ENCODE peak calls at places on chromosomes 2 and 18, in seven cellular contexts. S is activated naive CD8-positive, alpha-beta T cell treated with anti-CD3 and anti-CD28 coated beads, Interleukin-2, amount 50 U/mL, for 16 hours; D is kidney; O is SW480; P is bronchial epithelial cell; F is NCI-H524; Y is Calu3. L is an unnamed sample.

GRCh38 chr2:10985260-10985659 is 73.5 kb downstream of the KCNF1 start:
- DNase-seq in S (no peak), D (no peak), O (no peak), P (peak), F (no peak), Y (no peak), L (peak)

GRCh38 chr18:45590060-45590537 is 25.2 kb upstream of the SLC14A2 start:
- DNase-seq in S (no peak), D (no peak), O (no peak), P (no peak), F (no peak), Y (no peak), L (no peak)

GRCh38 chr2:135063210-135063609 is 11.1 kb downstream of the RAB3GAP1 start:
- DNase-seq in S (no peak), D (no peak), O (no peak), P (no peak), F (no peak), Y (no peak), L (no peak)

GRCh38 chr18:46042571-46043123 is 29.4 kb downstream of the PSTPIP2 start:
- DNase-seq in S (no peak), D (no peak), O (peak), P (peak), F (no peak), Y (no peak), L (no peak)

GRCh38 chr2:26558271-26559043 is 80.5 kb upstream of the OTOF start:
- DNase-seq in S (no peak), D (no peak), O (no peak), P (no peak), F (no peak), Y (no peak), L (peak)

GRCh38 chr18:6798896-6799295 is 69.4 kb downstream of the ARHGAP28 start:
- DNase-seq in S (no peak), D (no peak), O (no peak), P (no peak), F (no peak), Y (no peak), L (no peak)

GRCh38 chr2:123179526-123179925 is 845.6 kb upstream of the CNTNAP5 start:
- DNase-seq in S (no peak), D (no peak), O (no peak), P (no peak), F (no peak), Y (no peak), L (no peak)

GRCh38 chr2:19676770-19677169 is 225.0 kb downstream of the TTC32 start:
- DNase-seq in S (no peak), D (no peak), O (no peak), P (no peak), F (no peak), Y (no peak), L (no peak)

GRCh38 chr2:119592436-119592835 is 48.2 kb downstream of the CFAP221 start:
- DNase-seq in S (no peak), D (no peak), O (no peak), P (no peak), F (no peak), Y (no peak), L (no peak)

GRCh38 chr2:16617282-16618266 is 48.1 kb downstream of the CYRIA start:
- DNase-seq in S (no peak), D (no peak), O (peak), P (peak), F (no peak), Y (peak), L (no peak)

GRCh38 chr2:241064008-241064801 is 37.9 kb downstream of the MTERF4 start:
- DNase-seq in S (no peak), D (peak), O (peak), P (peak), F (no peak), Y (peak), L (peak)

GRCh38 chr18:25853716-25854465 is 236.5 kb downstream of the SS18 start:
- DNase-seq in S (no peak), D (no peak), O (no peak), P (peak), F (no peak), Y (no peak), L (no peak)

GRCh38 chr18:62327977-62328376 is 2.9 kb downstream of the TNFRSF11A start:
- DNase-seq in S (no peak), D (no peak), O (no peak), P (no peak), F (no peak), Y (no peak), L (no peak)

GRCh38 chr2:232798156-232798555 is 21.8 kb upstream of the KCNJ13 start:
- DNase-seq in S (no peak), D (no peak), O (no peak), P (no peak), F (no peak), Y (no peak), L (no peak)

GRCh38 chr2:197179744-197180498 is 130.7 kb downstream of the ANKRD44 start:
- DNase-seq in S (no peak), D (peak), O (no peak), P (no peak), F (no peak), Y (no peak), L (no peak)

GRCh38 chr2:159457589-159457988 is 158.8 kb downstream of the BAZ2B start:
- DNase-seq in S (no peak), D (no peak), O (no peak), P (no peak), F (no peak), Y (no peak), L (no peak)